ENCODE peak calls at places on chromosomes 12 and 14, in nine cellular contexts. X is fibroblast of lung; P is choroid plexus epithelial cell; A is adrenal gland; M is ovary; W is heart left ventricle; I is IMR-90; V is A549; R is effector memory CD4-positive, alpha-beta T cell. O is an unnamed sample.

GRCh38 chr12:21190016-21190415 is 59.0 kb downstream of the SLCO1B1 start:
- DNase-seq in R (no peak), X (no peak), A (no peak), M (no peak), W (no peak), V (no peak), I (no peak), P (no peak), O (no peak)

GRCh38 chr14:50936882-50937281 is 7.4 kb downstream of the PYGL start:
- DNase-seq in X (no peak), P (no peak), W (no peak), V (no peak), M (no peak), I (no peak), A (no peak), R (no peak), O (no peak)

GRCh38 chr12:109880938-109881337 is 597 bp upstream of the GLTP start:
- DNase-seq in P (no peak), M (no peak), V (no peak), I (no peak), R (no peak), W (no peak), A (no peak), X (no peak), O (no peak)

GRCh38 chr12:50258167-50258551 is 25.2 kb downstream of the LIMA1 start:
- DNase-seq in A (peak; percentile 65), P (no peak), W (peak; percentile 37), M (no peak), X (no peak), I (no peak), R (no peak), V (no peak), O (no peak)

GRCh38 chr12:1517007-1517406 is 77.4 kb downstream of the FBXL14 start:
- DNase-seq in V (no peak), A (no peak), M (no peak), W (no peak), P (peak; percentile 75), R (no peak), I (peak; percentile 82), X (peak; percentile 87), O (peak; percentile 82)

GRCh38 chr12:50129297-50129696 is 17.3 kb downstream of the COX14 start:
- DNase-seq in R (no peak), W (no peak), A (no peak), I (no peak), P (no peak), M (no peak), X (no peak), V (no peak), O (no peak)

GRCh38 chr12:89311703-89312293 is 40.5 kb downstream of the DUSP6 start:
- DNase-seq in R (no peak), P (no peak), W (no peak), I (no peak), X (no peak), A (no peak), M (no peak), V (no peak), O (no peak)

GRCh38 chr12:108305520-108305919 is 33.6 kb downstream of the CMKLR1 start:
- DNase-seq in V (no peak), R (no peak), A (peak; percentile 61), X (peak; percentile 46), I (peak; percentile 71), W (peak; percentile 96), M (peak; percentile 47), P (peak; percentile 86), O (peak; percentile 81)

GRCh38 chr14:99626041-99626648 is 18.8 kb upstream of the HHIPL1 start:
- DNase-seq in P (no peak), V (no peak), M (no peak), A (no peak), I (peak; percentile 23), X (no peak), R (no peak), W (no peak), O (no peak)

GRCh38 chr14:103847439-103847953 is at the start of gene PPP1R13B:
- DNase-seq in X (peak; percentile 75), R (peak; percentile 89), A (peak; percentile 92), W (peak; percentile 95), V (peak; percentile 89), M (peak; percentile 97), P (peak; percentile 84), I (peak; percentile 71), O (peak; percentile 45)

GRCh38 chr14:86943391-86944365 is 1049.3 kb downstream of the GALC start:
- DNase-seq in R (no peak), V (no peak), A (no peak), M (no peak), P (no peak), I (no peak), X (no peak), W (no peak), O (no peak)

GRCh38 chr14:35825968-35826217 is 245 bp upstream of the BRMS1L start:
- DNase-seq in M (no peak), A (no peak), V (no peak), W (no peak), X (no peak), P (no peak), R (no peak), I (no peak), O (no peak)

GRCh38 chr14:35829449-35829848 is 3.3 kb downstream of the BRMS1L start:
- DNase-seq in I (peak; percentile 73), V (no peak), A (no peak), P (peak; percentile 19), W (no peak), R (no peak), X (peak; percentile 32), M (no peak), O (no peak)

GRCh38 chr14:35826218-35826951 is at the start of gene BRMS1L:
- DNase-seq in X (peak; percentile 99), R (peak; percentile 95), A (peak; percentile 99), M (peak; percentile 98), V (peak; percentile 97), W (peak; percentile 99), I (peak; percentile 99), P (peak; percentile 100), O (peak; percentile 98)

GRCh38 chr14:35826952-35827416 is 846 bp downstream of the BRMS1L start:
- DNase-seq in X (no peak), I (no peak), W (no peak), P (peak; percentile 38), M (no peak), R (no peak), V (no peak), A (no peak), O (no peak)

GRCh38 chr14:35827678-35828472 is 1.7 kb downstream of the BRMS1L start:
- DNase-seq in M (no peak), I (no peak), W (no peak), P (no peak), X (no peak), R (no peak), V (no peak), A (no peak), O (no peak)
- H3K4me3 ChIP-seq in M (no peak overlapping the region), I (no peak overlapping the region), W (no peak overlapping the region), P (no peak overlapping the region), X (peak overlapping the region; percentile 79), R (no peak overlapping the region), V (no peak overlapping the region), A (peak overlapping the region; percentile 92), O (peak overlapping the region; percentile 91)

GRCh38 chr14:74204481-74204880 is 34.8 kb upstream of the VSX2 start:
- DNase-seq in P (no peak), X (no peak), I (no peak), W (no peak), V (no peak), A (no peak), M (no peak), R (no peak), O (no peak)
- H3K4me3 ChIP-seq in P (no peak overlapping the region), X (no peak overlapping the region), I (no peak overlapping the region), W (no peak overlapping the region), V (no peak overlapping the region), A (no peak overlapping the region), M (no peak overlapping the region), R (no peak overlapping the region), O (no peak overlapping the region)

GRCh38 chr12:95789126-95790024 is 1.2 kb downstream of the NTN4 start:
- DNase-seq in I (peak; percentile 13), V (peak; percentile 50), W (peak; percentile 65), M (peak; percentile 61), A (peak; percentile 44), X (no peak), R (no peak), P (no peak), O (no peak)

GRCh38 chr12:95790025-95790911 is at the start of gene NTN4:
- DNase-seq in P (peak; percentile 33), W (peak; percentile 74), I (peak; percentile 24), M (peak; percentile 60), A (peak; percentile 43), V (peak; percentile 33), R (no peak), X (no peak), O (no peak)

GRCh38 chr12:95788637-95789036 is 1.9 kb downstream of the NTN4 start:
- DNase-seq in X (peak; percentile 41), A (no peak), P (peak; percentile 57), V (no peak), R (no peak), W (no peak), I (peak; percentile 68), M (no peak), O (no peak)

GRCh38 chr12:95787274-95787814 is 3.2 kb downstream of the NTN4 start:
- DNase-seq in P (no peak), W (no peak), R (no peak), V (no peak), X (no peak), I (peak; percentile 14), M (no peak), A (no peak), O (no peak)

DNA sequence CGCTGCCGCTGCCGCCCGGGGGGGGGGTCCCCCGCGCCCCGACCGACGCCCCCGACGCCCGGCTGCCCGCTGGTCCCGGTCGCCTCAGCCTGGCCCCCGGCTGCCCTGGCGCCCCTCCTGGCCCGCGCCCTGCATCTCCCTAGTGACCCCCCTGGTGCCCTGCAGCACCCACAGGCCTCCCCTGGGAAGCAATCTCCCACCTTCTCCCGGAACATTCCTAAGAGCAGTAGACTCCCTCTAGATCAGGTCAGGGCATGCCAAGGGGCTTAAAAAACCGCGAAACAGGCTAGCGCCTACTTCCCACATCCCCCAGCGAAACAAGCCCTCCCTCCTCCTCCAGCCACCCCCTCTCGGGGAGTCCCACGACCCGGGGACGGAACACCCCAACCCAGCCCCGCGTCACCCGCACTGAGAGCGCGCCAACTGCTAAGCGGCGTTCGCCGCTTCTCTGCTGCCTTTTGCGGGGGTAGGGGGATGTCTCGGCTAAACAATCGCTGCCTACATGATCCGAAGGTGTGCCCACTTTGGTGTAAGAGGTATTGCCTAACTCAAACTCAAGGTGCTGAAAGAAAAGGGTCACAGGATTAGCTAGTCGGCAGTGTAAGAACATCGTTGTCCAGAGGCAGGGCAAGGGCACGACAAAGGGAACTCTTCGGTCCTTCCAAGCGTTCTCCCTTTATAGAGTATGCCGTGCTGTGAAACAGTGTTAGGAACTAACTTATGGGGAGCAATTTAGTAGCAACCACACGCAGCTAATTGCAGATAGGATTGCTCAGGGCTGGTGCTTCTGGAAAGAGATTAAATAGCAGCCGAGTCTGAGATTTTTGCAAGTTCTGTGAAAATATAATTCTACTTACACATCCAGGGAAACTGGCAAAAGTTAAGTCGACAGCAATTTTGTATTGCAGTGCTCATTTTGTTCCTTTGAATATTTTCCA is 617 bp upstream of the NTN4 start:
- DNase-seq in X (peak; percentile 34), M (peak; percentile 63), W (peak; percentile 43), R (peak; percentile 12), P (no peak), V (peak; percentile 62), I (peak; percentile 22), A (peak; percentile 20), O (no peak)
- H3K4me3 ChIP-seq in X (peak overlapping the region; percentile 42), M (peak overlapping the region; percentile 73), W (peak overlapping the region; percentile 66), R (peak overlapping the region; percentile 58), P (peak overlapping the region; percentile 64), V (peak overlapping the region; percentile 82), I (peak overlapping the region; percentile 66), A (peak overlapping the region; percentile 77), O (peak overlapping the region; percentile 70)

DNA sequence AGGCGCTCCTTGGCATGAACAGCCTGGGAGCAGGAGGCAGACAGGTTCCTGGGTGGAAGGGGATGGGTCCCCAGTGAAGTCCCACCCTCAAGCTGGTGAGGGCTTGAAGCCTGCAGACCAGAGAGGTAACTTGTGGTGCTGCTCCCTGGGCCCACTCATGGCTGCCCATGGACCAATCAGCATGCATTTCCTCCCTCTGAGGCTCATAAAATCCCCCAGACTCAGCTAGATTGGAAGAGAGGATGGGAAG is 50.2 kb downstream of the A2M start:
- DNase-seq in X (no peak), M (no peak), V (no peak), P (no peak), I (no peak), W (no peak), R (no peak), A (no peak), O (no peak)
- H3K4me3 ChIP-seq in X (peak overlapping the region; percentile 36), M (peak overlapping the region; percentile 99), V (peak overlapping the region; percentile 56), P (no peak overlapping the region), I (no peak overlapping the region), W (peak overlapping the region; percentile 70), R (no peak overlapping the region), A (peak overlapping the region; percentile 58), O (no peak overlapping the region)

O was measured in skeletal muscle cell.